ENCODE peak calls at places on chromosomes 13 and 19, in five cellular contexts. T is neural progenitor cell, H is HCT116, V is PC-3, F is OCI-LY7. O is an unnamed sample.
A peak's percentile ranks its signal among the peaks of the same experiment; 100 is the strongest.

GRCh38 chr13:44174769-44175425 is 198.7 kb upstream of the SERP2 start:
- DNase-seq in H (no peak), V (no peak), F (no peak), T (no peak), O (no peak)

GRCh38 chr13:106432636-106433035 is 102.8 kb downstream of the EFNB2 start:
- DNase-seq in H (peak; percentile 41), V (peak; percentile 27), F (no peak), T (no peak), O (no peak)

GRCh38 chr13:51158923-51159322 is 47.8 kb upstream of the C13orf42 start:
- DNase-seq in V (no peak), F (no peak), T (no peak), H (no peak), O (no peak)

GRCh38 chr19:21210037-21210621 is 68.3 kb downstream of the ZNF431 start:
- DNase-seq in F (no peak), T (no peak), H (no peak), V (no peak), O (peak; percentile 25)

GRCh38 chr19:47673426-47673825 is 39.8 kb upstream of the EHD2 start:
- DNase-seq in H (no peak), F (no peak), V (no peak), T (no peak), O (no peak)

GRCh38 chr19:19740755-19741154 is 7.8 kb upstream of the ZNF14 start:
- DNase-seq in V (no peak), F (no peak), T (no peak), H (no peak), O (no peak)

GRCh38 chr19:45179063-45179847 is 671 bp downstream of the BLOC1S3 start:
- DNase-seq in V (peak; percentile 30), H (no peak), F (no peak), T (peak; percentile 61), O (no peak)

GRCh38 chr19:19900124-19900523 is 622 bp upstream of the ZNF93 start:
- DNase-seq in V (no peak), F (no peak), H (no peak), T (no peak), O (peak; percentile 33)

GRCh38 chr19:35150445-35150844 is 4.1 kb upstream of the FXYD5 start:
- DNase-seq in V (no peak), H (no peak), F (no peak), T (no peak), O (no peak)

GRCh38 chr13:110276553-110276950 is 30.4 kb downstream of the COL4A1 start:
- DNase-seq in V (no peak), T (no peak), F (no peak), H (no peak), O (no peak)

GRCh38 chr19:3357731-3358391 is 8.5 kb upstream of the NFIC start:
- DNase-seq in T (peak; percentile 68), V (no peak), H (no peak), F (no peak), O (peak; percentile 72)

GRCh38 chr19:51698296-51698695 is 5.2 kb downstream of the SPACA6 start:
- DNase-seq in F (no peak), T (no peak), H (no peak), V (no peak), O (no peak)

GRCh38 chr19:1026189-1027019 is at the start of gene CNN2:
- DNase-seq in T (peak; percentile 94), V (peak; percentile 66), F (peak; percentile 76), H (no peak), O (peak; percentile 93)

GRCh38 chr13:29934531-29935308 is 84.3 kb upstream of the UBL3 start:
- DNase-seq in H (no peak), F (no peak), V (peak; percentile 32), T (no peak), O (no peak)

GRCh38 chr13:68708336-68708908 is 1399.2 kb upstream of the ATXN8OS start:
- DNase-seq in F (no peak), T (no peak), H (no peak), V (no peak), O (no peak)

GRCh38 chr13:21458457-21458815 is 667 bp downstream of the ZDHHC20 start:
- DNase-seq in V (peak; percentile 57), F (peak; percentile 63), H (no peak), T (peak; percentile 62), O (peak; percentile 78)

GRCh38 chr13:108549989-108550388 is 79.4 kb upstream of the MYO16 start:
- DNase-seq in H (no peak), V (no peak), F (no peak), T (no peak), O (no peak)

GRCh38 chr13:90197722-90198121 is 1149.8 kb upstream of the MIR17HG start:
- DNase-seq in V (peak; percentile 55), F (no peak), H (no peak), T (no peak), O (no peak)

GRCh38 chr13:73898276-73898675 is 235.9 kb downstream of the KLF12 start:
- DNase-seq in H (no peak), T (no peak), F (no peak), V (peak; percentile 36), O (no peak)
- TF ChIP-seq EZH2phosphoT487 in H (no peak), T (no peak), F (no peak), V (no peak), O (no peak)

GRCh38 chr13:19982447-19983043 is 24.0 kb downstream of the ZMYM2 start:
- DNase-seq in V (no peak), T (no peak), F (no peak), H (no peak), O (peak; percentile 22)

GRCh38 chr13:19985219-19985556 is 26.7 kb downstream of the ZMYM2 start:
- DNase-seq in T (no peak), F (no peak), V (no peak), H (no peak), O (peak; percentile 44)

GRCh38 chr13:19978830-19979437 is 20.4 kb downstream of the ZMYM2 start:
- DNase-seq in V (no peak), T (no peak), F (no peak), H (no peak), O (no peak)

GRCh38 chr13:19981685-19982238 is 23.2 kb downstream of the ZMYM2 start:
- DNase-seq in V (no peak), F (no peak), T (no peak), H (no peak), O (no peak)

GRCh38 chr13:19984430-19985218 is 26.1 kb downstream of the ZMYM2 start:
- DNase-seq in F (peak; percentile 49), H (peak; percentile 12), V (peak; percentile 55), T (peak; percentile 55), O (peak; percentile 84)
- TF ChIP-seq EZH2phosphoT487 in F (no peak), H (no peak), V (no peak), T (no peak), O (no peak)

DNA sequence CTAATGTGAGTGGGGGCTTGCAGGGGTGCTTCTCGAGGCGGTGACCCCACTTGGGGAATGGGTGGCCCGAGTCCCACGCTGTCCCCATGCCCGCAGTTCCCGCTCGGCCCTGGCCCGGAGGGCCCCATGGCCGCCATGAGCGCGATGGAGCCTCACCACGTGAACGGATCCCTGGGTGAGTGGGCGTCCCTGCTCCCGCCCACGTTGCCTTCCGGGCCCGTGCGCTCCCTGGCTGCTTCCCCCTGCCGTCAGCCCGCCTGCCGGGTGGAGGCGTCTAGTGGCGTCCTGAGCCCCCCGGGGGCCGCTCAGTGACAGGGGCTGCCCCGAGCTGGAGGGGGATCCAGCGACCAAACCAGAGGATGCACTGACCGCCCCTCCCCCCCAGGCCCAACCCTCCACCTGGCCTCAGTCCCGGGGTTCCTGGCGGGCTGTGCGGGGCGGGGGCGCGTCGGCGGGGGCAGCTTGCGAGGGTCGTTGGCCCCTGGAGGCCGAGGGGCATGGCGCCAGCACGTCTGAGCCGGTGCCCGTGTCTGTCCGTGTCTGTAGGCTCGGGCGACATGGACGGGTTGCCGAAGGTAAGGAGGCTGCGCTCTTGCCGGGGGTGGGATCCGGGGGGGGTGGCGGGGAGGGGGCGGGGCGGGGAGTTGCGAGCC is 4.8 kb downstream of the ISYNA1 start:
- DNase-seq in V (no peak), F (peak; percentile 38), H (no peak), T (peak; percentile 50), O (peak; percentile 70)
- TF ChIP-seq EZH2phosphoT487 in V (no peak), F (no peak), H (no peak), T (no peak), O (no peak)

GRCh38 chr13:83905641-83906040 is 23.4 kb upstream of the SLITRK1 start:
- DNase-seq in T (no peak), V (no peak), F (no peak), H (no peak), O (no peak)

GRCh38 chr13:83906240-83906820 is 24.1 kb upstream of the SLITRK1 start:
- DNase-seq in F (no peak), T (no peak), V (no peak), H (no peak), O (no peak)

GRCh38 chr13:83907196-83907989 is 25.1 kb upstream of the SLITRK1 start:
- DNase-seq in H (no peak), T (no peak), F (no peak), V (no peak), O (no peak)
- TF ChIP-seq EZH2phosphoT487 in H (no peak), T (no peak), F (no peak), V (no peak), O (no peak)

O was measured in GM23338.